ENCODE peak calls at places on chromosomes 12 and 14, in eight cellular contexts. Q is effector memory CD8-positive, alpha-beta T cell; W is ELF-1; S is GM23338; T is H9; J is body of pancreas; Z is MCF 10A; E is HEK293T. P is an unnamed sample.

GRCh38 chr14:64520699-64521098 is 16.1 kb downstream of the ZBTB1 start:
- DNase-seq in Q (no peak), W (no peak), S (no peak), T (no peak), J (no peak), Z (no peak), E (no peak), P (no peak)

GRCh38 chr14:104706733-104707628 is 17.0 kb upstream of the ADSS1 start:
- DNase-seq in Q (no peak), W (no peak), S (peak; percentile 43), T (no peak), J (no peak), Z (no peak), E (no peak), P (no peak)

GRCh38 chr12:5078423-5078822 is 34.7 kb downstream of the KCNA5 start:
- DNase-seq in Q (no peak), W (peak; percentile 71), S (no peak), T (no peak), J (peak; percentile 41), Z (no peak), E (peak; percentile 22), P (no peak)

GRCh38 chr12:130435826-130436225 is 98.1 kb downstream of the PIWIL1 start:
- DNase-seq in Q (no peak), W (no peak), S (no peak), T (no peak), J (no peak), Z (no peak), E (no peak), P (no peak)

GRCh38 chr12:127247937-127248336 is 1019.0 kb upstream of the TMEM132C start:
- DNase-seq in Q (no peak), W (no peak), S (no peak), T (no peak), J (no peak), Z (no peak), E (no peak), P (no peak)

GRCh38 chr12:57552692-57553321 is 3.0 kb downstream of the KIF5A start:
- DNase-seq in Q (no peak), W (peak; percentile 25), S (no peak), T (no peak), J (no peak), Z (no peak), E (no peak), P (no peak)

GRCh38 chr12:123263196-123263817 is 8.3 kb downstream of the CDK2AP1 start:
- DNase-seq in Q (no peak), W (no peak), S (no peak), T (no peak), J (no peak), Z (no peak), E (no peak), P (no peak)

GRCh38 chr12:75933136-75933535 is 98.4 kb downstream of the PHLDA1 start:
- DNase-seq in Q (no peak), W (no peak), S (no peak), T (no peak), J (no peak), Z (peak; percentile 78), E (no peak), P (no peak)

GRCh38 chr14:71488703-71489141 is 443.5 kb upstream of the RGS6 start:
- DNase-seq in Q (no peak), W (no peak), S (no peak), T (no peak), J (no peak), Z (no peak), E (no peak), P (no peak)